ENCODE peak calls at places on chromosomes 3 and 15, in four cellular contexts. J is heart right ventricle, O is mammary epithelial cell, T is H1. D is an unnamed sample.
A peak's percentile ranks its signal among the peaks of the same experiment; 100 is the strongest.

GRCh38 chr3:181384970-181385369 is 326.8 kb upstream of the SOX2 start:
- DNase-seq in J (no peak), O (peak; percentile 31), T (no peak), D (no peak)

GRCh38 chr3:122563717-122564025 is 429 bp downstream of the PARP9 start:
- DNase-seq in T (no peak), O (no peak), J (no peak), D (no peak)

GRCh38 chr15:75178171-75178937 is 23.3 kb upstream of the C15orf39 start:
- DNase-seq in T (no peak), O (no peak), J (no peak), D (no peak)

GRCh38 chr3:55725681-55726500 is 238.8 kb upstream of the WNT5A start:
- DNase-seq in J (no peak), T (no peak), O (no peak), D (no peak)

GRCh38 chr15:90553248-90553745 is 23.6 kb downstream of the CRTC3 start:
- DNase-seq in T (no peak), O (no peak), J (no peak), D (no peak)

GRCh38 chr15:29857196-29857595 is 34.9 kb upstream of the TJP1 start:
- DNase-seq in J (no peak), O (no peak), T (no peak), D (no peak)

GRCh38 chr15:68985361-68985891 is 29.1 kb upstream of the NOX5 start:
- DNase-seq in J (no peak), T (no peak), O (no peak), D (no peak)

GRCh38 chr15:72994778-72995177 is 57.5 kb upstream of the NEO1 start:
- DNase-seq in O (no peak), J (no peak), T (no peak), D (no peak)

GRCh38 chr3:174156200-174156599 is 702.9 kb upstream of the NAALADL2 start:
- DNase-seq in T (no peak), J (no peak), O (no peak), D (no peak)

GRCh38 chr3:39804951-39805350 is 4.5 kb upstream of the MYRIP start:
- DNase-seq in T (no peak), O (no peak), J (no peak), D (no peak)

GRCh38 chr3:30904986-30905385 is 10.5 kb upstream of the GADL1 start:
- DNase-seq in J (no peak), O (no peak), T (no peak), D (no peak)

GRCh38 chr3:74443102-74443501 is 171.4 kb downstream of the CNTN3 start:
- DNase-seq in J (no peak), O (peak; percentile 93), T (no peak), D (no peak)

GRCh38 chr15:91252322-91252721 is 152.3 kb downstream of the SV2B start:
- DNase-seq in T (no peak), J (no peak), O (no peak), D (no peak)

GRCh38 chr3:160564205-160564922 is 1.0 kb downstream of the KPNA4 start:
- DNase-seq in J (peak; percentile 17), O (no peak), T (no peak), D (no peak)

GRCh38 chr3:146180376-146180775 is 19.4 kb upstream of the PLOD2 start:
- DNase-seq in O (no peak), T (no peak), J (no peak), D (no peak)

GRCh38 chr15:44038801-44039200 is 156.3 kb downstream of the FRMD5 start:
- DNase-seq in T (peak; percentile 39), O (no peak), J (no peak), D (no peak)

GRCh38 chr3:195098741-195099525 is 172.0 kb downstream of the XXYLT1 start:
- DNase-seq in J (no peak), T (no peak), O (no peak), D (no peak)

GRCh38 chr3:12870942-12871341 is 29.6 kb upstream of the RPL32 start:
- DNase-seq in O (no peak), T (no peak), J (peak; percentile 43), D (no peak)

GRCh38 chr3:141738636-141739363 is 702 bp downstream of the RNF7 start:
- DNase-seq in O (peak; percentile 45), J (peak; percentile 8), T (no peak), D (no peak)

GRCh38 chr3:88150371-88150770 is 612 bp downstream of the C3orf38 start:
- DNase-seq in O (peak; percentile 21), J (no peak), T (no peak), D (no peak)

GRCh38 chr15:66772967-66773873 is 71.2 kb downstream of the SMAD6 start:
- DNase-seq in J (peak; percentile 63), T (no peak), O (no peak), D (no peak)

GRCh38 chr15:66997212-66997611 is 68.2 kb upstream of the SMAD3 start:
- DNase-seq in T (no peak), J (no peak), O (peak; percentile 85), D (no peak)

GRCh38 chr15:32651229-32651837 is 9.8 kb downstream of the SCG5 start:
- DNase-seq in J (peak; percentile 10), T (no peak), O (peak; percentile 47), D (no peak)

GRCh38 chr15:89870688-89871288 is 23.0 kb downstream of the AP3S2 start:
- DNase-seq in J (no peak), O (no peak), T (no peak), D (no peak)

GRCh38 chr3:192444096-192444790 is 283.1 kb downstream of the FGF12 start:
- DNase-seq in T (peak; percentile 47), O (peak; percentile 33), J (peak; percentile 39), D (no peak)

GRCh38 chr15:26503998-26504397 is 268.9 kb downstream of the GABRB3 start:
- DNase-seq in J (no peak), T (no peak), O (no peak), D (no peak)

GRCh38 chr3:46898321-46899150 is 21.0 kb downstream of the PTH1R start:
- DNase-seq in O (no peak), T (no peak), J (no peak), D (no peak)

GRCh38 chr3:150581174-150581573 is 21.9 kb upstream of the SELENOT start:
- DNase-seq in J (no peak), T (no peak), O (no peak), D (no peak)

GRCh38 chr3:108510496-108510895 is at the start of gene MYH15:
- DNase-seq in O (no peak), J (no peak), T (no peak), D (no peak)

GRCh38 chr3:194381460-194381875 is 11.9 kb upstream of the LRRC15 start:
- DNase-seq in T (no peak), O (peak; percentile 12), J (no peak), D (no peak)

GRCh38 chr15:67096536-67097294 is 31.3 kb downstream of the SMAD3 start:
- DNase-seq in J (no peak), T (no peak), O (peak; percentile 62), D (no peak)

GRCh38 chr3:4417449-4417848 is 49.6 kb downstream of the SUMF1 start:
- DNase-seq in O (no peak), J (peak; percentile 30), T (no peak), D (no peak)

GRCh38 chr3:45406812-45407211 is 18.4 kb downstream of the LARS2 start:
- DNase-seq in O (no peak), J (no peak), T (no peak), D (no peak)

GRCh38 chr15:30043211-30043655 is 39.5 kb upstream of the GOLGA8J start:
- DNase-seq in T (no peak), O (no peak), J (no peak), D (no peak)

GRCh38 chr3:58237238-58237939 is at the start of gene ABHD6:
- DNase-seq in T (no peak), O (peak; percentile 73), J (peak; percentile 74), D (peak; percentile 51)

GRCh38 chr15:59873873-59874272 is 130.2 kb upstream of the FOXB1 start:
- DNase-seq in J (no peak), T (no peak), O (no peak), D (no peak)

GRCh38 chr3:48238506-48239085 is 2.3 kb upstream of the ZNF589 start:
- DNase-seq in J (no peak), T (no peak), O (no peak), D (no peak)

GRCh38 chr15:22918056-22918455 is 62.1 kb downstream of the CYFIP1 start:
- DNase-seq in O (peak; percentile 77), T (no peak), J (no peak), D (no peak)

GRCh38 chr3:26346497-26346896 is 276.1 kb upstream of the LRRC3B start:
- DNase-seq in T (no peak), O (no peak), J (no peak), D (no peak)
- H3K27ac ChIP-seq in T (no peak overlapping the region), O (no peak overlapping the region), J (no peak overlapping the region), D (no peak overlapping the region)

GRCh38 chr3:24963762-24964625 is 464.1 kb upstream of the RARB start:
- DNase-seq in J (no peak), O (peak; percentile 9), T (no peak), D (no peak)
- TF ChIP-seq CTCF in J (peak; percentile 69), O (peak; percentile 41), T (no peak), D (peak; percentile 44)

GRCh38 chr15:64825081-64825430 is 391 bp downstream of the PIF1 start:
- DNase-seq in O (no peak), T (no peak), J (no peak), D (no peak)
- H3K4me1 ChIP-seq in O (peaks cover 16% of the 10 kb centered on the region), T (peaks cover 2% of the 10 kb centered on the region), J (peaks cover 11% of the 10 kb centered on the region), D (peaks cover 16% of the 10 kb centered on the region)

GRCh38 chr3:170707899-170708298 is 122.0 kb upstream of the SLC7A14 start:
- DNase-seq in T (no peak), J (no peak), O (peak; percentile 58), D (no peak)
- H3K27ac ChIP-seq in T (no peak overlapping the region), J (no peak overlapping the region), O (peak overlapping the region; percentile 69), D (no peak overlapping the region)

GRCh38 chr3:37741644-37742043 is 120.0 kb upstream of the CTDSPL start:
- DNase-seq in T (no peak), J (peak; percentile 65), O (peak; percentile 42), D (peak; percentile 27)
- TF ChIP-seq CTCF in T (no peak), J (peak; percentile 61), O (peak; percentile 41), D (no peak)

D was measured in gastrocnemius medialis.